ENCODE peak calls at places on chromosomes 5 and 9, in four cellular contexts. One of them, this sample, is unnamed.

GRCh38 chr9:121802753-121803152 is 151.3 kb downstream of the DAB2IP start:
- DNase-seq in A549: no peak
- DNase-seq in GM20000: no peak
- DNase-seq in choroid plexus epithelial cell: no peak
- DNase-seq in this sample: no peak

GRCh38 chr9:69744688-69745380 is 15.0 kb downstream of the PTAR1 start:
- DNase-seq in A549: no peak
- DNase-seq in choroid plexus epithelial cell: no peak
- DNase-seq in GM20000: no peak
- DNase-seq in this sample: no peak

GRCh38 chr9:89808076-89808701 is 203.4 kb downstream of the GADD45G start:
- DNase-seq in GM20000: peak
- DNase-seq in choroid plexus epithelial cell: peak
- DNase-seq in A549: no peak
- DNase-seq in this sample: no peak

GRCh38 chr9:99167120-99167519 is 54.6 kb downstream of the ALG2 start:
- DNase-seq in GM20000: no peak
- DNase-seq in choroid plexus epithelial cell: no peak
- DNase-seq in A549: no peak
- DNase-seq in this sample: no peak

GRCh38 chr5:54460181-54460919 is 4.9 kb downstream of the HSPB3 start:
- DNase-seq in choroid plexus epithelial cell: peak
- DNase-seq in A549: no peak
- DNase-seq in GM20000: no peak
- DNase-seq in this sample: no peak

GRCh38 chr5:1216918-1217295 is 8.3 kb upstream of the SLC6A18 start:
- DNase-seq in A549: no peak
- DNase-seq in choroid plexus epithelial cell: no peak
- DNase-seq in GM20000: no peak
- DNase-seq in this sample: no peak

GRCh38 chr9:37424686-37425297 is 2.3 kb downstream of the GRHPR start:
- DNase-seq in choroid plexus epithelial cell: no peak
- DNase-seq in GM20000: no peak
- DNase-seq in A549: no peak
- DNase-seq in this sample: no peak

GRCh38 chr5:170389250-170389902 is at the start of gene KCNMB1:
- DNase-seq in GM20000: no peak
- DNase-seq in choroid plexus epithelial cell: no peak
- DNase-seq in A549: no peak
- DNase-seq in this sample: no peak

GRCh38 chr5:177099422-177100093 is 12.8 kb downstream of the FGFR4 start:
- DNase-seq in A549: no peak
- DNase-seq in GM20000: peak
- DNase-seq in choroid plexus epithelial cell: no peak
- DNase-seq in this sample: no peak

GRCh38 chr5:140148508-140148907 is 22.8 kb downstream of the IGIP start:
- DNase-seq in GM20000: no peak
- DNase-seq in A549: peak
- DNase-seq in choroid plexus epithelial cell: peak
- DNase-seq in this sample: no peak
- TF ChIP-seq CTCF in GM20000: no peak
- TF ChIP-seq CTCF in A549: no peak
- TF ChIP-seq CTCF in choroid plexus epithelial cell: peak
- TF ChIP-seq CTCF in this sample: no peak

GRCh38 chr5:66860199-66860975 is 264.2 kb downstream of the MAST4 start:
- DNase-seq in A549: no peak
- DNase-seq in GM20000: no peak
- DNase-seq in choroid plexus epithelial cell: peak
- DNase-seq in this sample: no peak

GRCh38 chr5:66867622-66868322 is 271.6 kb downstream of the MAST4 start:
- DNase-seq in GM20000: no peak
- DNase-seq in A549: no peak
- DNase-seq in choroid plexus epithelial cell: no peak
- DNase-seq in this sample: no peak

GRCh38 chr5:66863343-66864170 is 267.4 kb downstream of the MAST4 start:
- DNase-seq in GM20000: no peak
- DNase-seq in choroid plexus epithelial cell: peak
- DNase-seq in A549: no peak
- DNase-seq in this sample: no peak

GRCh38 chr5:66861402-66861801 is 265.2 kb downstream of the MAST4 start:
- DNase-seq in A549: no peak
- DNase-seq in GM20000: no peak
- DNase-seq in choroid plexus epithelial cell: no peak
- DNase-seq in this sample: no peak

GRCh38 chr5:66864240-66864884 is 268.2 kb downstream of the MAST4 start:
- DNase-seq in GM20000: peak
- DNase-seq in A549: peak
- DNase-seq in choroid plexus epithelial cell: peak
- DNase-seq in this sample: peak
- TF ChIP-seq CTCF in GM20000: peak
- TF ChIP-seq CTCF in A549: peak
- TF ChIP-seq CTCF in choroid plexus epithelial cell: peak
- TF ChIP-seq CTCF in this sample: peak

GRCh38 chr9:22037954-22038690 is 29.0 kb upstream of the CDKN2B start:
- DNase-seq in choroid plexus epithelial cell: peak
- DNase-seq in A549: no peak
- DNase-seq in GM20000: peak
- DNase-seq in this sample: no peak
- TF ChIP-seq CTCF in choroid plexus epithelial cell: peak
- TF ChIP-seq CTCF in A549: no peak
- TF ChIP-seq CTCF in GM20000: no peak
- TF ChIP-seq CTCF in this sample: peak

DNA sequence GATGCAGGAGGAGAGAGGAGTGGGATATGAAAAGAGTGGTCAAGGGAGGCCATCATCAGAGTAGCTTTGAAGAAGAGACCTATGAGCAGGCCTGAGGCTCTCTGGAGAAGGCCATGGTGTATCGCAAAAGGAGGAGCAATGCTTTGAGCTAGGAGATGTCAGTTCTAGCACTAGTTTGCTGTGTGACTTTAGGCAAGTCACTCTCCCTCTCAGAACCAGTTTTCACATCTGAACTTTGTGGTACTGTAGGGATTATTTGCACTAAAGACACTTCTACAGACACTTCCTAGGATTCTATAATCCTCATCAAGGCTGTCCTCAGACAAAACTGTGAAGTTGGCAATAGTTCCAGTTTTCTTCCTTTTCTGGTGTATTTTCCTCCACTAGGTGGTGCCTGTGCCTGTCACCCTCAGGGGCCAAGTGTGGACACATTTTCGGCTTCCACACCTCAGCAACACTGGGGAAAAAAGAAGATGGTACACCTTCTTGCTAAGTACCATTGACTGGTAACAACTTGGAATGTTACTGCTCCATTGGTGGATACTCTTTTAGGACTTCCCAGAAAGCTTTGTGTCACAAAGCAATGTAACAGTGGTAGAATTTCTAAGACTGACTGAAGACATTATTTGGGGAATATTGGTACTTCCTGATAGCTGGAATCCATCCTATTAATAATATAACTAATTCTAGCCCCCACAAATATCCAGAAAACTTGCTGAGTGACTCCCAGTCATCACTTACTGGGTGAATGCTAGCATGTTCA is 9.9 kb downstream of the PAPPA start:
- DNase-seq in GM20000: no peak
- DNase-seq in choroid plexus epithelial cell: no peak
- DNase-seq in A549: no peak
- DNase-seq in this sample: no peak
- TF ChIP-seq CTCF in GM20000: no peak
- TF ChIP-seq CTCF in choroid plexus epithelial cell: peak
- TF ChIP-seq CTCF in A549: peak
- TF ChIP-seq CTCF in this sample: peak

This sample was measured in GM13977.